ENCODE peak calls at places on chromosome 18, in ten cellular contexts. X is astrocyte, K is pancreas, C is right atrium auricular region, F is GM12865, I is HCT116, B is AG10803, U is A549, O is left lung, T is type B pancreatic cell. Z is an unnamed sample.

GRCh38 chr18:48817021-48817461 is 133.7 kb downstream of the SMAD7 start:
- DNase-seq in X (no peak), K (peak; percentile 39), C (peak; percentile 40), F (no peak), I (no peak), B (no peak), U (no peak), O (no peak), T (peak; percentile 43), Z (no peak)

GRCh38 chr18:39749154-39749553 is 2183.6 kb upstream of the CELF4 start:
- DNase-seq in X (no peak), K (no peak), C (no peak), F (no peak), I (no peak), B (no peak), U (no peak), O (no peak), T (no peak), Z (no peak)

GRCh38 chr18:46405832-46406538 is 251.0 kb downstream of the LOXHD1 start:
- DNase-seq in X (no peak), K (no peak), C (no peak), F (no peak), I (no peak), B (no peak), U (no peak), O (no peak), T (no peak), Z (no peak)

GRCh38 chr18:62976227-62976626 is 260.9 kb downstream of the PHLPP1 start:
- DNase-seq in X (no peak), K (no peak), C (no peak), F (no peak), I (no peak), B (no peak), U (no peak), O (no peak), T (no peak), Z (no peak)

GRCh38 chr18:69723434-69723833 is 224.2 kb downstream of the CD226 start:
- DNase-seq in X (no peak), K (no peak), C (no peak), F (no peak), I (no peak), B (no peak), U (no peak), O (no peak), T (no peak), Z (no peak)

GRCh38 chr18:23938046-23938756 is 76.4 kb upstream of the TTC39C start:
- DNase-seq in X (no peak), K (no peak), C (no peak), F (peak; percentile 77), I (no peak), B (no peak), U (no peak), O (no peak), T (no peak), Z (no peak)

GRCh38 chr18:61992285-61992684 is 99.5 kb upstream of the RNF152 start:
- DNase-seq in X (peak; percentile 91), K (no peak), C (no peak), F (no peak), I (peak; percentile 35), B (peak; percentile 86), U (no peak), O (no peak), T (no peak), Z (peak; percentile 65)

GRCh38 chr18:58682429-58683069 is 11.3 kb downstream of the MALT1 start:
- DNase-seq in X (peak; percentile 65), K (no peak), C (peak; percentile 63), F (no peak), I (peak; percentile 33), B (peak; percentile 75), U (no peak), O (no peak), T (no peak), Z (peak; percentile 67)

GRCh38 chr18:58456625-58457024 is 172.3 kb downstream of the ALPK2 start:
- DNase-seq in X (no peak), K (no peak), C (no peak), F (no peak), I (no peak), B (no peak), U (no peak), O (no peak), T (no peak), Z (no peak)

GRCh38 chr18:36374262-36374661 is 76.7 kb downstream of the FHOD3 start:
- DNase-seq in X (no peak), K (no peak), C (no peak), F (no peak), I (no peak), B (no peak), U (no peak), O (no peak), T (no peak), Z (no peak)

GRCh38 chr18:36375118-36375517 is 77.6 kb downstream of the FHOD3 start:
- DNase-seq in X (no peak), K (no peak), C (no peak), F (peak; percentile 42), I (no peak), B (no peak), U (no peak), O (no peak), T (no peak), Z (no peak)

GRCh38 chr18:36377626-36378025 is 80.1 kb downstream of the FHOD3 start:
- DNase-seq in X (no peak), K (no peak), C (no peak), F (no peak), I (no peak), B (no peak), U (no peak), O (no peak), T (no peak), Z (no peak)

GRCh38 chr18:36376361-36376760 is 78.8 kb downstream of the FHOD3 start:
- DNase-seq in X (no peak), K (no peak), C (no peak), F (peak; percentile 53), I (no peak), B (peak; percentile 63), U (no peak), O (no peak), T (no peak), Z (no peak)

DNA sequence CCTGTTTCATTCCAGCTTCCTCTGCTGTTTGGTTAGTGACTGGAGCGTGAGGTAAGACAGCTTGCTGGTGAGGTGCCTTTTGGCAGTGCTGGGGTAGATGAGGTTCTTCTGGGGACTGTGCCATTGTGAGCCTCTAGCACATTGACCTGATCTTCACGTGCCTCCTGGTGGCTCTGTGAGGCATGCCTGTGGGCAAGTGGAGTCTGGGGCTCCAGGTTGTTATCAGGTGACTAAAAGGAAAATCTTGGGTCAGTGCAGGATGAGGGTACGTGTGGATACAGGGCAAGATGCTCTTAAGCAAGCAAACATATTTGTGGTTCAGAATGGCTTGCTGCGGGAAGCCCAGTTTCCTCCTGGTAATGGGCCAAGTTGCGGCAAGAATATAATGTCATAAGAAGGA is 75.4 kb downstream of the FHOD3 start:
- DNase-seq in X (peak; percentile 99), K (no peak), C (no peak), F (peak; percentile 74), I (no peak), B (peak; percentile 96), U (no peak), O (no peak), T (no peak), Z (no peak)
- TF ChIP-seq CTCF in X (peak; percentile 12), K (no peak), C (no peak), F (peak; percentile 46), I (no peak), B (peak; percentile 49), U (no peak), O (no peak), T (no peak), Z (no peak)

GRCh38 chr18:41532344-41533086 is 422.5 kb upstream of the PIK3C3 start:
- DNase-seq in X (no peak), K (no peak), C (no peak), F (no peak), I (no peak), B (no peak), U (no peak), O (no peak), T (no peak), Z (no peak)
- TF ChIP-seq CTCF in X (peak; percentile 8), K (no peak), C (no peak), F (no peak), I (no peak), B (no peak), U (no peak), O (no peak), T (peak; percentile 50), Z (no peak)

DNA sequence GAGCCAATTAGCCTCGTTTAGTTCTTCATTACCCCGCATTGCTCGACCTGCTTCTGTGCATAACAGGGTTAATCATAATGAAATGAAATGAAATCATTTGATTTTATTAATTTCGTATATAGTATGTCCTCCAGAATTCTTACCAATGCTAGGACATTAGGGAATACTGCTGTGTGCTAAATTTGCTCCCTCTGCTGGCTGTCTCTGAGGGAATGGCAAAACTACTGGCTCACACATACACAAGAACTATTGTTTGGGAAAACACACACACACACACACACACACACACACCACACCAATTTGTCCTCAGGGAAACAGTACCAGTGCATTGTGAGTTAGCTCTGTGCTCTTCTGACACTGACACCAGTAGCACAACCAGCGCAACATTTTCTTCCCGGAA is 273.3 kb upstream of the TCF4 start:
- DNase-seq in X (peak; percentile 49), K (no peak), C (no peak), F (no peak), I (no peak), B (peak; percentile 78), U (no peak), O (no peak), T (no peak), Z (no peak)
- TF ChIP-seq CTCF in X (peak; percentile 63), K (no peak), C (peak; percentile 16), F (peak; percentile 18), I (no peak), B (peak; percentile 87), U (peak; percentile 40), O (no peak), T (peak; percentile 68), Z (peak; percentile 51)

GRCh38 chr18:11808001-11808855 is 43.0 kb upstream of the CHMP1B start:
- DNase-seq in X (peak; percentile 55), K (no peak), C (no peak), F (no peak), I (peak; percentile 52), B (peak; percentile 47), U (peak; percentile 71), O (no peak), T (no peak), Z (peak; percentile 34)
- TF ChIP-seq CTCF in X (no peak), K (no peak), C (no peak), F (no peak), I (no peak), B (no peak), U (no peak), O (no peak), T (no peak), Z (no peak)